ENCODE peak calls at places on chromosomes 12 and 14, in six cellular contexts. U is left ventricle myocardium inferior, V is fibroblast of lung, T is left lung, E is uterus, K is OCI-LY7. Z is an unnamed sample.

GRCh38 chr12:67714648-67715047 is 66.1 kb downstream of the DYRK2 start:
- DNase-seq in K (no peak), U (no peak), T (no peak), E (no peak), V (no peak), Z (no peak)

GRCh38 chr12:109389146-109389545 is 41.4 kb downstream of the MYO1H start:
- DNase-seq in E (no peak), K (peak; percentile 48), U (no peak), T (no peak), V (no peak), Z (no peak)

GRCh38 chr14:77097006-77097688 is 911 bp upstream of the CIPC start:
- DNase-seq in K (no peak), V (peak; percentile 68), U (no peak), E (no peak), T (no peak), Z (no peak)

GRCh38 chr12:131153016-131153415 is 199.3 kb downstream of the ADGRD1 start:
- DNase-seq in T (no peak), E (no peak), U (no peak), V (no peak), K (no peak), Z (no peak)

GRCh38 chr14:90551733-90552464 is 155.1 kb downstream of the CALM1 start:
- DNase-seq in E (no peak), U (no peak), T (no peak), V (no peak), K (no peak), Z (no peak)

GRCh38 chr14:44112774-44113460 is 394.2 kb downstream of the FSCB start:
- DNase-seq in U (no peak), T (no peak), K (no peak), E (no peak), V (no peak), Z (no peak)

GRCh38 chr14:88013750-88014349 is 8.9 kb downstream of the GPR65 start:
- DNase-seq in U (peak; percentile 54), E (peak; percentile 47), T (peak; percentile 75), V (peak; percentile 73), K (peak; percentile 59), Z (peak; percentile 8)

GRCh38 chr14:50530358-50530757 is 2.0 kb downstream of the MAP4K5 start:
- DNase-seq in E (no peak), T (no peak), V (peak; percentile 47), K (no peak), U (no peak), Z (no peak)

GRCh38 chr14:23409966-23410635 is 2.0 kb upstream of the MYH6 start:
- DNase-seq in U (peak; percentile 71), T (no peak), V (no peak), E (no peak), K (no peak), Z (no peak)

GRCh38 chr14:73462078-73462715 is 3.9 kb upstream of the NUMB start:
- DNase-seq in T (peak; percentile 76), V (peak; percentile 76), U (peak; percentile 50), E (peak; percentile 27), K (no peak), Z (no peak)

GRCh38 chr12:77685112-77685511 is 145.6 kb upstream of the NAV3 start:
- DNase-seq in K (peak; percentile 55), V (peak; percentile 89), E (peak; percentile 35), U (no peak), T (peak; percentile 46), Z (peak; percentile 62)

GRCh38 chr12:76863005-76863670 is 15.7 kb downstream of the CSRP2 start:
- DNase-seq in E (no peak), K (no peak), U (no peak), T (no peak), V (peak; percentile 73), Z (peak; percentile 89)

GRCh38 chr14:60515244-60515695 is 6.3 kb downstream of the SIX6 start:
- DNase-seq in K (no peak), V (no peak), U (no peak), T (no peak), E (no peak), Z (no peak)

GRCh38 chr12:76037130-76038105 is 5.8 kb upstream of the PHLDA1 start:
- DNase-seq in E (peak; percentile 45), V (peak; percentile 93), T (no peak), U (no peak), K (peak; percentile 85), Z (peak; percentile 67)

GRCh38 chr12:53968214-53969127 is 4.5 kb upstream of the HOXC11 start:
- DNase-seq in V (no peak), E (no peak), T (no peak), U (no peak), K (no peak), Z (no peak)

GRCh38 chr12:124032265-124032886 is 59.4 kb downstream of the ZNF664 start:
- DNase-seq in V (peak; percentile 79), T (no peak), E (peak; percentile 57), U (no peak), K (peak; percentile 44), Z (no peak)

GRCh38 chr12:85363382-85364190 is 83.6 kb downstream of the ALX1 start:
- DNase-seq in K (no peak), E (no peak), V (no peak), T (no peak), U (no peak), Z (no peak)

GRCh38 chr12:6180300-6181051 is 19.7 kb upstream of the CD9 start:
- DNase-seq in E (peak; percentile 89), K (no peak), V (peak; percentile 90), U (peak; percentile 57), T (peak; percentile 72), Z (no peak)

GRCh38 chr12:42798811-42799438 is 209.4 kb upstream of the PRICKLE1 start:
- DNase-seq in K (no peak), E (no peak), U (no peak), V (peak; percentile 33), T (no peak), Z (peak; percentile 30)

GRCh38 chr12:131091976-131092691 is 138.4 kb downstream of the ADGRD1 start:
- DNase-seq in K (no peak), T (peak; percentile 25), V (no peak), U (no peak), E (peak; percentile 9), Z (no peak)

GRCh38 chr12:50249464-50250229 is 33.7 kb downstream of the LIMA1 start:
- DNase-seq in K (no peak), T (no peak), U (no peak), V (no peak), E (no peak), Z (no peak)

GRCh38 chr12:65740873-65741600 is 83.2 kb upstream of the HMGA2 start:
- DNase-seq in E (peak; percentile 70), U (peak; percentile 81), T (peak; percentile 67), V (peak; percentile 82), K (no peak), Z (no peak)

GRCh38 chr12:109147954-109148353 is 31.6 kb downstream of the ACACB start:
- DNase-seq in E (peak; percentile 80), K (no peak), V (peak; percentile 96), U (no peak), T (no peak), Z (no peak)

GRCh38 chr12:71663561-71664410 is at the start of the genes THAP2 and ZFC3H1:
- DNase-seq in T (peak; percentile 97), E (peak; percentile 96), K (peak; percentile 99), U (peak; percentile 92), V (peak; percentile 100), Z (peak; percentile 98)

GRCh38 chr12:91978143-91978542 is 167.5 kb downstream of the BTG1 start:
- DNase-seq in T (no peak), E (no peak), U (no peak), V (peak; percentile 59), K (no peak), Z (no peak)

GRCh38 chr14:31510222-31510621 is 22.4 kb upstream of the GPR33 start:
- DNase-seq in E (no peak), T (no peak), V (peak; percentile 37), U (no peak), K (peak; percentile 39), Z (no peak)

GRCh38 chr12:38664661-38665269 is 240.6 kb downstream of the CPNE8 start:
- DNase-seq in U (no peak), V (no peak), T (no peak), E (no peak), K (peak; percentile 3), Z (no peak)

GRCh38 chr12:12974211-12974610 is 22.2 kb upstream of the GPRC5D start:
- DNase-seq in E (no peak), K (no peak), U (no peak), V (no peak), T (no peak), Z (no peak)

GRCh38 chr12:96233168-96233567 is 39.0 kb downstream of the ELK3 start:
- DNase-seq in U (no peak), E (peak; percentile 88), K (no peak), V (no peak), T (no peak), Z (no peak)
- H3K27ac ChIP-seq in U (peak overlapping the region; percentile 86), E (peak overlapping the region; percentile 88), K (no peak overlapping the region), V (peak overlapping the region; percentile 92), T (no peak overlapping the region), Z (no peak overlapping the region)

DNA sequence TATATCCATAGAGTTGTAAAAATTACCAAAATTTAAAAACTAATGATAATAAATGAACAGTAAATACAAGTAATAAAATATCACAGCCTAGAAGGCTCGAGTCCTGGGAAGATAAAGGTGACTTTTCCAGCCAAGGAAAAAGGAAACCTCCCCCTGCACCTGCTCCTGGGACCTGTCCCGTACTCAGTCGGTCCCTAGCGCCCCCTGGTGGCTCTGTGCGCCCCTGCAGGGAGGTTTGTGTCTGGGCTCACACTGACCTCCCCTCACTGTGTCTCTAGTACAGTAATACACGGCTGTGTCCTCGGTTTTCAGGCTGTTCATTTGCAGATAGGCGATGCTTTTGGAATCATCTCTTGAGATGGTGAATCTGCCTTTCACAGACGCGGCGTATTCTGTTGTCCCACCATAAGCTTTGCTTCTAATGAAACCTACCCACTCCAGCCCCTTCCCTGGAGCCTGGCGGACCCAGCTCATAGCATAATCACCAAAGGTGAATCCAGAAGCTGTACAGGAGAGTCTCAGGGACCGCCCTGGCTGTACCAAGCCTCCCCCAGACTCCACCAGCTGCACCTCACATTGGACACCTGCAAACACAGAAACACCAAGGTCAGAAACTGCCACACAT is 1030.4 kb downstream of the TMEM121 start:
- DNase-seq in T (no peak), K (peak; percentile 66), U (no peak), E (no peak), V (no peak), Z (no peak)
- TF ChIP-seq CTCF in T (peak; percentile 28), K (peak; percentile 78), U (peak; percentile 50), E (no peak), V (no peak), Z (no peak)

GRCh38 chr14:71487941-71488340 is 444.3 kb upstream of the RGS6 start:
- DNase-seq in T (no peak), V (no peak), E (no peak), K (no peak), U (no peak), Z (no peak)
- H3K9me3 ChIP-seq in T (no peaks in the 10 kb centered on the region), V (no peaks in the 10 kb centered on the region), E (no peaks in the 10 kb centered on the region), K (no peaks in the 10 kb centered on the region), U (no peaks in the 10 kb centered on the region), Z (no peaks in the 10 kb centered on the region)

DNA sequence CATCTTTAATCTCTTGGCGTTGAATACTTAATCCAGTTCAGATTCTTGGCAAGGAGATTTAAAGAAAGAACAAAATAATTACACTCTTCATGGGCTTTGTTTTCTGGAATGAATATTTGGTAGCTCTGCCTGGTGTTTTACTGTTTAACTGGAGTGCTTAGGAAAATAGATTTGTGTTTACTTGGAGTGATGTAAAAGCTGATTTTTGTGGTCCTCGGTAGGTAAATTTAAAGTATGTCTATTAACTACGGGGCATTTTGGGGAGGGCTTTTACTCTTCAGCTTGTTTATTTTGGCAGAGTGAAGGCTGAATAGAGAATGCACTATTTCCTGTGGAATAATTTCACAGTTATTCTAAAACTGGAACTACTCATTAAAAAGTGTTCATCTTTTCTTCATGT is 150.2 kb upstream of the LRIG3 start:
- DNase-seq in V (no peak), U (no peak), K (no peak), E (no peak), T (no peak), Z (no peak)
- H3K27ac ChIP-seq in V (no peak overlapping the region), U (no peak overlapping the region), K (no peak overlapping the region), E (no peak overlapping the region), T (no peak overlapping the region), Z (no peak overlapping the region)

GRCh38 chr12:46276756-46277155 is 7.9 kb upstream of the SLC38A1 start:
- DNase-seq in E (no peak), U (no peak), V (no peak), K (no peak), T (no peak), Z (no peak)
- TF ChIP-seq CTCF in E (no peak), U (no peak), V (no peak), K (no peak), T (no peak), Z (no peak)